ENCODE peak calls at places on chromosomes 3 and 15, in nine cellular contexts. S is sigmoid colon, E is vagina, D is upper lobe of left lung, Z is stomach, L is HCT116, A is HepG2, R is GM12878, I is GM23338. P is an unnamed sample. For H3K36me3, the result is how much of the 10 kb centered on the place peaks cover.

GRCh38 chr15:77867266-77868047 is 210.1 kb downstream of the TBC1D2B start:
- DNase-seq in L (no peak), Z (no peak), R (no peak), I (no peak), E (no peak), A (no peak), S (peak), D (no peak), P (peak)

GRCh38 chr3:14439501-14440167 is 37.2 kb downstream of the SLC6A6 start:
- DNase-seq in E (no peak), R (no peak), Z (peak), D (peak), I (no peak), A (no peak), S (peak), L (no peak), P (peak)

GRCh38 chr15:22873204-22873701 is 34.8 kb downstream of the NIPA2 start:
- DNase-seq in S (no peak), E (no peak), D (no peak), I (peak), L (no peak), R (no peak), A (no peak), Z (no peak), P (peak)

GRCh38 chr3:124296416-124296815 is 304.5 kb upstream of the ROPN1 start:
- DNase-seq in I (no peak), R (no peak), L (no peak), A (no peak), E (no peak), D (no peak), S (no peak), Z (no peak), P (no peak)

GRCh38 chr3:173789530-173789929 is 392.0 kb downstream of the NLGN1 start:
- DNase-seq in E (no peak), Z (no peak), S (no peak), R (no peak), D (no peak), A (no peak), I (no peak), L (no peak), P (no peak)

GRCh38 chr15:98431171-98431570 is 217.2 kb upstream of the IGF1R start:
- DNase-seq in S (no peak), Z (no peak), D (no peak), R (no peak), L (no peak), I (no peak), E (no peak), A (no peak), P (peak)

GRCh38 chr15:78663703-78664102 is 22.7 kb upstream of the CHRNB4 start:
- DNase-seq in R (no peak), Z (no peak), I (no peak), A (no peak), E (no peak), S (no peak), L (no peak), D (no peak), P (no peak)

GRCh38 chr3:4719011-4719649 is 226.0 kb downstream of the ITPR1 start:
- DNase-seq in R (no peak), D (no peak), E (no peak), Z (no peak), I (no peak), L (no peak), A (no peak), S (no peak), P (no peak)

GRCh38 chr3:52086939-52087675 is 30.7 kb upstream of the DUSP7 start:
- DNase-seq in R (no peak), E (no peak), L (no peak), S (no peak), D (no peak), A (no peak), I (no peak), Z (no peak), P (peak)

GRCh38 chr3:134374791-134375541 is 719 bp upstream of the AMOTL2 start:
- DNase-seq in E (no peak), D (peak), A (peak), I (peak), S (peak), Z (peak), R (no peak), L (no peak), P (peak)

GRCh38 chr3:99901200-99901926 is 83.7 kb downstream of the CMSS1 start:
- DNase-seq in E (no peak), S (no peak), I (no peak), L (peak), R (peak), Z (no peak), A (peak), D (no peak), P (no peak)

GRCh38 chr3:46449755-46450552 is 14.8 kb downstream of the LTF start:
- DNase-seq in E (no peak), S (no peak), Z (no peak), R (no peak), A (no peak), L (peak), D (no peak), I (peak), P (no peak)

GRCh38 chr3:177364236-177364635 is 167.0 kb upstream of the TBL1XR1 start:
- DNase-seq in Z (no peak), I (no peak), L (no peak), D (no peak), S (no peak), R (no peak), A (no peak), E (no peak), P (no peak)

GRCh38 chr15:41981373-41982132 is 9.2 kb upstream of the EHD4 start:
- DNase-seq in E (peak), Z (peak), A (no peak), L (no peak), D (no peak), R (no peak), S (peak), I (no peak), P (no peak)

GRCh38 chr15:78033864-78034263 is 43.6 kb downstream of the TBC1D2B start:
- DNase-seq in Z (peak), R (no peak), E (no peak), D (no peak), I (no peak), L (no peak), A (no peak), S (no peak), P (no peak)

GRCh38 chr3:172208586-172209332 is 169.4 kb downstream of the FNDC3B start:
- DNase-seq in I (peak), D (no peak), R (no peak), E (no peak), S (no peak), A (no peak), Z (no peak), L (no peak), P (peak)

GRCh38 chr3:12679468-12679867 is 15.6 kb upstream of the RAF1 start:
- DNase-seq in R (no peak), I (no peak), E (no peak), S (no peak), Z (no peak), D (no peak), L (no peak), A (peak), P (no peak)

GRCh38 chr3:143963946-143964345 is 7.7 kb upstream of the DIPK2A start:
- DNase-seq in S (no peak), D (peak), Z (no peak), L (no peak), E (no peak), A (no peak), I (no peak), R (no peak), P (peak)

GRCh38 chr3:67947808-67948508 is 293.5 kb upstream of the SUCLG2 start:
- DNase-seq in Z (no peak), S (no peak), A (peak), I (peak), R (no peak), E (no peak), L (no peak), D (no peak), P (peak)

GRCh38 chr3:66186545-66186944 is 34.3 kb upstream of the SLC25A26 start:
- DNase-seq in E (no peak), D (no peak), A (no peak), I (no peak), L (no peak), S (no peak), Z (no peak), R (no peak), P (no peak)

GRCh38 chr3:45781841-45782240 is 14.5 kb downstream of the SLC6A20 start:
- DNase-seq in I (no peak), A (no peak), E (peak), L (no peak), S (peak), R (no peak), Z (peak), D (no peak), P (no peak)

GRCh38 chr3:142236173-142236572 is 10.8 kb upstream of the GK5 start:
- DNase-seq in R (no peak), E (no peak), A (no peak), Z (no peak), I (no peak), D (no peak), L (no peak), S (no peak), P (no peak)

GRCh38 chr3:155302476-155302875 is 9.0 kb upstream of the STRIT1 start:
- DNase-seq in Z (no peak), R (no peak), S (no peak), L (no peak), I (no peak), D (no peak), A (no peak), E (no peak), P (no peak)

GRCh38 chr3:15055019-15055557 is 10.0 kb downstream of the MRPS25 start:
- DNase-seq in Z (no peak), E (no peak), R (peak), D (no peak), I (no peak), L (no peak), A (no peak), S (no peak), P (peak)

GRCh38 chr15:98799461-98799971 is 151.2 kb downstream of the IGF1R start:
- DNase-seq in R (no peak), E (peak), L (no peak), D (no peak), I (peak), A (peak), S (no peak), Z (no peak), P (no peak)

GRCh38 chr3:109643590-109643989 is 306.2 kb upstream of the DPPA4 start:
- DNase-seq in Z (no peak), I (no peak), S (no peak), A (peak), D (no peak), R (no peak), L (peak), E (no peak), P (no peak)

GRCh38 chr15:58398053-58398452 is 33.7 kb upstream of the LIPC start:
- DNase-seq in I (no peak), R (no peak), Z (no peak), E (no peak), L (no peak), A (no peak), S (no peak), D (no peak), P (no peak)

GRCh38 chr3:47780727-47781325 is 867 bp downstream of the SMARCC1 start:
- DNase-seq in S (no peak), I (no peak), D (no peak), Z (no peak), R (no peak), E (no peak), L (no peak), A (peak), P (no peak)

GRCh38 chr3:174337227-174337626 is 521.9 kb upstream of the NAALADL2 start:
- DNase-seq in R (no peak), Z (no peak), D (no peak), S (no peak), E (no peak), I (no peak), L (no peak), A (no peak), P (no peak)

GRCh38 chr15:80667895-80668430 is 27.1 kb upstream of the ABHD17C start:
- DNase-seq in Z (no peak), S (no peak), E (no peak), D (no peak), L (no peak), R (no peak), A (no peak), I (no peak), P (no peak)

GRCh38 chr3:48569808-48570450 is 6.3 kb upstream of the UCN2 start:
- DNase-seq in L (no peak), D (no peak), S (no peak), I (no peak), R (no peak), A (no peak), Z (no peak), E (no peak), P (no peak)

GRCh38 chr15:72353266-72353665 is 22.5 kb downstream of the HEXA start:
- DNase-seq in D (no peak), S (no peak), R (no peak), L (no peak), Z (no peak), E (no peak), A (no peak), I (no peak), P (no peak)

GRCh38 chr3:49415931-49416601 is 3.8 kb downstream of the TCTA start:
- DNase-seq in R (peak), S (no peak), I (no peak), A (no peak), L (no peak), E (no peak), D (peak), Z (peak), P (peak)

GRCh38 chr3:194069421-194070219 is 66.3 kb upstream of the HES1 start:
- DNase-seq in S (no peak), I (no peak), A (peak), E (no peak), D (no peak), R (no peak), L (no peak), Z (no peak), P (no peak)

GRCh38 chr3:113018461-113019181 is 27.8 kb downstream of the GTPBP8 start:
- DNase-seq in D (no peak), S (no peak), I (no peak), R (no peak), Z (no peak), E (no peak), L (no peak), A (no peak), P (no peak)

GRCh38 chr15:49530106-49530505 is 90.5 kb downstream of the FAM227B start:
- DNase-seq in D (no peak), R (no peak), L (no peak), A (peak), E (no peak), I (no peak), S (no peak), Z (no peak), P (no peak)

GRCh38 chr3:172129534-172129867 is 90.1 kb downstream of the FNDC3B start:
- DNase-seq in D (no peak), E (no peak), Z (no peak), A (no peak), L (no peak), S (no peak), R (no peak), I (no peak), P (no peak)

GRCh38 chr3:40187945-40188344 is 121.6 kb upstream of the EIF1B start:
- DNase-seq in Z (no peak), A (no peak), D (no peak), L (no peak), R (peak), E (no peak), I (no peak), S (no peak), P (no peak)

GRCh38 chr3:51163051-51163450 is 222.0 kb upstream of the MANF start:
- DNase-seq in D (no peak), R (no peak), A (no peak), E (no peak), I (no peak), S (no peak), L (no peak), Z (no peak), P (no peak)

GRCh38 chr3:46477145-46477544 is 12.4 kb upstream of the LTF start:
- DNase-seq in E (no peak), L (no peak), I (peak), S (no peak), R (no peak), D (no peak), A (no peak), Z (no peak), P (no peak)

GRCh38 chr3:183428140-183429023 is at the start of gene MCF2L2:
- DNase-seq in E (no peak), Z (peak), R (no peak), D (peak), I (peak), A (no peak), L (peak), S (peak), P (peak)
- TF ChIP-seq POLR2AphosphoS5 in E (no peak), Z (no peak), R (no peak), D (no peak), I (peak), A (no peak), L (peak), S (no peak), P (peak)

GRCh38 chr15:48426941-48427340 is 95.7 kb downstream of the DUT start:
- DNase-seq in L (no peak), I (no peak), R (no peak), E (no peak), Z (no peak), A (no peak), D (no peak), S (no peak), P (no peak)
- H3K36me3 ChIP-seq in L (under half), I (under half), R (under half), E (under half), Z (half or more), A (under half), D (under half), S (under half), P (half or more)

DNA sequence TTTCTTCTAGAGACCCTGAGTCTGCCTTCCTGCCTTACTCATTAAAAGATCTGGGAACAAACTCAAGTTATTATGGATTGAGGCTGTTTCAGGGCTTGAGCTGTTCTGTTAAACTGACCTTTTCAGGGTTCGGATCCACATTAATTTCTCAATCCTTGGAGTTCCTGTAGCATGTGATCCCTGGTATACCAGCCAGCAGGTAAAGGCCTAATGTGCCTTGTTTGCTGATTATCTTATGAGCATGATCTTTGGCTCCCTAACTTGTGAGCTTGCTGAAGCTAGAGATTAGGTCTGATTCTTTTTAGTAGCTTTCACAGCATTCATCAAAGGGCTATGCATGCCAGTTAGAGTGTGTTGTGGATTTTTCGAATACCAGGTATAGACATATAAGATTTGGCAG is 10.2 kb downstream of the CORO2B start:
- DNase-seq in S (no peak), R (no peak), E (no peak), I (no peak), Z (no peak), L (no peak), D (no peak), A (no peak), P (no peak)
- H3K27ac ChIP-seq in S (no peak), R (no peak), E (no peak), I (no peak), Z (no peak), L (no peak), D (no peak), A (no peak), P (no peak)

GRCh38 chr3:30453364-30454039 is 152.9 kb upstream of the TGFBR2 start:
- DNase-seq in R (no peak), A (no peak), I (no peak), D (no peak), Z (no peak), L (no peak), S (no peak), E (no peak), P (no peak)

GRCh38 chr3:30457081-30457480 is 149.3 kb upstream of the TGFBR2 start:
- DNase-seq in Z (no peak), D (no peak), L (no peak), A (no peak), S (no peak), E (no peak), I (no peak), R (no peak), P (no peak)

GRCh38 chr3:30454636-30455035 is 151.8 kb upstream of the TGFBR2 start:
- DNase-seq in S (peak), Z (no peak), A (no peak), R (no peak), D (no peak), I (no peak), L (no peak), E (no peak), P (no peak)

GRCh38 chr3:30456263-30456662 is 150.1 kb upstream of the TGFBR2 start:
- DNase-seq in S (no peak), E (no peak), I (no peak), Z (no peak), A (no peak), R (no peak), L (no peak), D (no peak), P (no peak)

GRCh38 chr3:30455840-30456239 is 150.6 kb upstream of the TGFBR2 start:
- DNase-seq in D (no peak), S (peak), E (no peak), L (no peak), I (no peak), R (no peak), A (no peak), Z (no peak), P (no peak)
- TF ChIP-seq POLR2AphosphoS5 in D (no peak), S (peak), E (peak), L (no peak), I (no peak), R (no peak), A (no peak), Z (no peak), P (no peak)

DNA sequence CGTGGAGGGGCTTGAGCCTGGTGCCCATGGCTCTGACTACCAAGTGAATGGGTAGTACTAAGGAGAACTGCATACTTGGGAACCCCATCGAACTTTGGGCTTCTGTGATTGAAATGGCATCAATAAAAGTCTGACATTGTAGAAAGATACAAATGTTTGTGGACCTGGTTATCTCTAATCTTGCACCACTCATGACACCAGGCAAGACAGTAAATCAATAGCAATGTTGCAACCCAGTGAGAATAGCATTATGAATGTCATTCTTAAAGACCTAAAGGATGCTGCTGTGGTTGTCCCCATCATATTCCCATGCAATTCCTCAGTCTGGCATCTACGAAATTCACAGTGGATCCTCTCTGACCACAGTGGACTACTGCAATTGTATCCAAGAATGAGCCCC is 233.6 kb upstream of the LYSMD4 start:
- DNase-seq in D (no peak), Z (no peak), S (no peak), L (no peak), A (no peak), E (no peak), R (no peak), I (no peak), P (no peak)
- H3K36me3 ChIP-seq in D (under half), Z (under half), S (under half), L (under half), A (under half), E (under half), R (under half), I (under half), P (under half)

GRCh38 chr15:70328137-70329115 is 230.7 kb upstream of the TLE3 start:
- DNase-seq in R (no peak), A (no peak), S (peak), I (no peak), E (no peak), Z (no peak), D (no peak), L (no peak), P (no peak)
- H3K27ac ChIP-seq in R (no peak), A (no peak), S (peak), I (no peak), E (peak), Z (peak), D (no peak), L (no peak), P (no peak)

GRCh38 chr3:188339410-188340295 is 185.7 kb downstream of the LPP start:
- DNase-seq in I (peak), L (no peak), A (no peak), S (no peak), R (no peak), E (no peak), D (no peak), Z (no peak), P (no peak)
- TF ChIP-seq POLR2AphosphoS5 in I (no peak), L (no peak), A (no peak), S (no peak), R (no peak), E (no peak), D (no peak), Z (no peak), P (no peak)